ENCODE peak calls at places on chromosomes 5 and 9, in four cellular contexts. T is heart right ventricle, K is cardiac fibroblast, O is nephron progenitor cell. E is an unnamed sample.

GRCh38 chr5:56917534-56917933 is 8.1 kb downstream of the SETD9 start:
- DNase-seq in T (peak; percentile 56), K (no peak), O (no peak), E (no peak)

GRCh38 chr9:124284940-124285441 is 27.2 kb downstream of the NEK6 start:
- DNase-seq in T (no peak), K (peak; percentile 62), O (no peak), E (no peak)

GRCh38 chr5:152505442-152506042 is 100.5 kb upstream of the NMUR2 start:
- DNase-seq in T (peak; percentile 41), K (peak; percentile 58), O (peak; percentile 54), E (peak; percentile 43)

GRCh38 chr9:133703571-133704399 is 34.4 kb downstream of the SARDH start:
- DNase-seq in T (peak; percentile 3), K (no peak), O (peak; percentile 27), E (peak; percentile 56)

GRCh38 chr9:15977438-15977837 is 424.6 kb downstream of the CCDC171 start:
- DNase-seq in T (no peak), K (no peak), O (peak; percentile 10), E (no peak)

GRCh38 chr5:128826290-128826689 is 139.0 kb upstream of the SLC27A6 start:
- DNase-seq in T (no peak), K (no peak), O (no peak), E (no peak)

GRCh38 chr5:180214870-180215737 is 6.1 kb upstream of the RASGEF1C start:
- DNase-seq in T (no peak), K (no peak), O (no peak), E (no peak)

GRCh38 chr5:126534543-126534942 is 60.5 kb downstream of the ALDH7A1 start:
- DNase-seq in T (no peak), K (no peak), O (no peak), E (no peak)

GRCh38 chr5:81789033-81789432 is 38.1 kb upstream of the SSBP2 start:
- DNase-seq in T (no peak), K (peak; percentile 29), O (no peak), E (no peak)

GRCh38 chr9:96420468-96421219 is 2.5 kb upstream of the ZNF367 start:
- DNase-seq in T (peak; percentile 67), K (peak; percentile 95), O (no peak), E (no peak)